ENCODE peak calls at places on chromosomes 12 and 14, in seven cellular contexts. S, D, Y, P, F, O and V are unnamed samples.

GRCh38 chr12:71476513-71476912 is 36.9 kb downstream of the LGR5 start:
- DNase-seq in S (no peak), D (no peak), Y (peak; percentile 88), P (no peak), F (no peak), O (no peak), V (no peak)

GRCh38 chr12:74964390-74964789 is 245.2 kb downstream of the KCNC2 start:
- DNase-seq in S (no peak), D (no peak), Y (no peak), P (no peak), F (no peak), O (no peak), V (no peak)

GRCh38 chr14:77270361-77271112 is 469 bp downstream of the NGB start:
- DNase-seq in S (peak; percentile 69), D (no peak), Y (no peak), P (peak; percentile 51), F (no peak), O (peak; percentile 39), V (no peak)

GRCh38 chr14:23694085-23694975 is 58.2 kb downstream of the DHRS2 start:
- DNase-seq in S (no peak), D (no peak), Y (no peak), P (peak; percentile 75), F (no peak), O (no peak), V (no peak)

GRCh38 chr14:99676657-99677056 is 7.4 kb upstream of the CYP46A1 start:
- DNase-seq in S (no peak), D (no peak), Y (no peak), P (no peak), F (no peak), O (no peak), V (no peak)

GRCh38 chr12:100706029-100706428 is 88.5 kb upstream of the ANO4 start:
- DNase-seq in S (no peak), D (no peak), Y (peak; percentile 11), P (no peak), F (no peak), O (no peak), V (no peak)

GRCh38 chr12:75414671-75415070 is 23.8 kb downstream of the GLIPR1L2 start:
- DNase-seq in S (no peak), D (no peak), Y (no peak), P (no peak), F (no peak), O (no peak), V (no peak)

GRCh38 chr14:71290301-71290700 is 383.0 kb downstream of the PCNX1 start:
- DNase-seq in S (no peak), D (no peak), Y (no peak), P (peak; percentile 17), F (no peak), O (no peak), V (no peak)

GRCh38 chr12:127823801-127824200 is 443.2 kb upstream of the TMEM132C start:
- DNase-seq in S (no peak), D (no peak), Y (no peak), P (no peak), F (no peak), O (no peak), V (peak; percentile 16)

GRCh38 chr12:63045020-63045860 is 105.8 kb downstream of the AVPR1A start:
- DNase-seq in S (no peak), D (no peak), Y (peak; percentile 97), P (no peak), F (no peak), O (no peak), V (no peak)

GRCh38 chr12:132162508-132163031 is 18.3 kb downstream of the NOC4L start:
- DNase-seq in S (no peak), D (no peak), Y (peak; percentile 68), P (no peak), F (no peak), O (no peak), V (no peak)

GRCh38 chr12:59649203-59649602 is 53.4 kb downstream of the SLC16A7 start:
- DNase-seq in S (no peak), D (no peak), Y (no peak), P (no peak), F (no peak), O (no peak), V (no peak)

GRCh38 chr12:9118161-9118560 is 2.4 kb upstream of the A2M start:
- DNase-seq in S (no peak), D (no peak), Y (no peak), P (no peak), F (no peak), O (no peak), V (no peak)

GRCh38 chr14:41607119-41607785 is 576 bp downstream of the LRFN5 start:
- DNase-seq in S (peak; percentile 66), D (no peak), Y (no peak), P (peak; percentile 41), F (no peak), O (peak; percentile 43), V (no peak)

GRCh38 chr12:56885316-56885715 is 48.9 kb downstream of the SDR9C7 start:
- DNase-seq in S (no peak), D (no peak), Y (no peak), P (no peak), F (no peak), O (no peak), V (no peak)

GRCh38 chr12:9372202-9372601 is 164.0 kb upstream of the PZP start:
- DNase-seq in S (no peak), D (no peak), Y (no peak), P (peak; percentile 47), F (no peak), O (peak; percentile 12), V (no peak)

GRCh38 chr14:100140452-100141132 is 18.9 kb downstream of the DEGS2 start:
- DNase-seq in S (no peak), D (peak; percentile 56), Y (no peak), P (peak; percentile 90), F (no peak), O (peak; percentile 88), V (no peak)

GRCh38 chr14:90201344-90201743 is 55.0 kb upstream of the PSMC1 start:
- DNase-seq in S (no peak), D (no peak), Y (no peak), P (no peak), F (no peak), O (no peak), V (no peak)

GRCh38 chr12:101552277-101552676 is 42.5 kb upstream of the MYBPC1 start:
- DNase-seq in S (no peak), D (peak; percentile 52), Y (no peak), P (no peak), F (no peak), O (no peak), V (no peak)

GRCh38 chr14:101202627-101203404 is 299.3 kb upstream of the RTL1 start:
- DNase-seq in S (peak; percentile 51), D (no peak), Y (no peak), P (no peak), F (no peak), O (no peak), V (peak; percentile 72)

GRCh38 chr14:68949236-68949965 is 29.7 kb downstream of the ACTN1 start:
- DNase-seq in S (no peak), D (no peak), Y (no peak), P (no peak), F (no peak), O (no peak), V (no peak)

GRCh38 chr14:94170151-94170550 is 4.0 kb upstream of the PPP4R4 start:
- DNase-seq in S (no peak), D (no peak), Y (no peak), P (no peak), F (no peak), O (no peak), V (no peak)

GRCh38 chr12:101004891-101005290 is 205.1 kb downstream of the SLC5A8 start:
- DNase-seq in S (no peak), D (no peak), Y (no peak), P (no peak), F (no peak), O (no peak), V (no peak)

GRCh38 chr12:52871291-52871961 is 22.6 kb upstream of the KRT78 start:
- DNase-seq in S (peak; percentile 84), D (no peak), Y (peak; percentile 99), P (no peak), F (no peak), O (no peak), V (no peak)

GRCh38 chr12:28578833-28579252 is 388.6 kb downstream of the CCDC91 start:
- DNase-seq in S (no peak), D (no peak), Y (peak; percentile 47), P (no peak), F (no peak), O (no peak), V (no peak)

GRCh38 chr14:59303216-59303615 is 114.7 kb downstream of the DAAM1 start:
- DNase-seq in S (no peak), D (no peak), Y (peak; percentile 66), P (peak; percentile 8), F (no peak), O (no peak), V (no peak)

GRCh38 chr12:76455582-76456345 is 103.8 kb downstream of the OSBPL8 start:
- DNase-seq in S (no peak), D (no peak), Y (peak; percentile 65), P (peak; percentile 77), F (no peak), O (peak; percentile 60), V (no peak)

DNA sequence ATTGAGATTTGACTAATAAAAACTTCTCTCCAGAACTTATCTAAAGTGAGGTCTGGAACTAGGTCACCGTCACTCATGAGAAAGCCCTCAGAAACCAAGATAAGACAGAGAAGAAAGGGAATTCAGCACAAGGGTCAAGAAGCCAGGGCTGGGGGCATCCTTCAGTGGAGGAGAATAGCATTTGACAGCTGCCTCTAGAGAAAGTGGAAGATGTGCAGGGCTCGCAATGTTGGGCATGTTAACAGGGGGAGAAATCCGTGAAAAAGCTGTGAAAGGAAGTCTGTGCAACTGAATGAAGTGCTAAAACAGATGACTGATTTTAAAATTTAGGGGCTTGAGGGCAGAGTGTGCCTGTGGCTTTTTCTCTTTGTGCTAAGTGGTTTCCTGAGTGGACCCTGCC is 97.7 kb upstream of the IFNG-AS1 start:
- DNase-seq in S (no peak), D (no peak), Y (no peak), P (no peak), F (no peak), O (peak; percentile 17), V (no peak)
- H3K27ac ChIP-seq in S (no peak overlapping the region), D (no peak overlapping the region), Y (no peak overlapping the region), P (no peak overlapping the region), F (no peak overlapping the region), O (no peak overlapping the region), V (no peak overlapping the region)

DNA sequence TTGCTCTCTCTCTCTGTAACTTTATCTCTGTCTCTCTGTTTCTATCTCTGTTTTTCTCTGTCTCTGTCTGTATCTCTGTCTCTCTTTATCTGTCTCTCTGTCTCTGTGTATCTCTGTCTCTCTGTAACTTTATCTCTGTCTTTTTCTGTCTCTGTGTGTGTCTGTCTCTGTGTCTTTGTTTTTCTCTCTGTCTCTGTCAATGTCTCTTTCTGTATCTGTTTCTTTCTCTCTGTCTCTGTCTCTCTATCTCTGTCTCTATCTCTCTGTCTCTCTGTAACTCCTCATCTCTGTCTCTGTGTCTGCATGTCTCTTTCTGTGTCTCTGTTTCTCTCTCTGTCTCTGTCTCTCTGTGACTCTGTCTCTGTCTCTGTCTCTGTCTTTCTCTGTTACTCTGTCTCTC is 51.7 kb downstream of the TMEM121 start:
- DNase-seq in S (no peak), D (no peak), Y (no peak), P (no peak), F (no peak), O (no peak), V (no peak)
- H3K4me1 ChIP-seq in S (no peaks in the 10 kb centered on the region), D (no peaks in the 10 kb centered on the region), Y (no peaks in the 10 kb centered on the region), P (no peaks in the 10 kb centered on the region), F (no peaks in the 10 kb centered on the region), O (no peaks in the 10 kb centered on the region), V (no peaks in the 10 kb centered on the region)

GRCh38 chr12:12428047-12428446 is 71.2 kb downstream of the BORCS5 start:
- DNase-seq in S (no peak), D (no peak), Y (no peak), P (no peak), F (no peak), O (no peak), V (no peak)
- H3K27ac ChIP-seq in S (no peak overlapping the region), D (no peak overlapping the region), Y (no peak overlapping the region), P (no peak overlapping the region), F (no peak overlapping the region), O (no peak overlapping the region), V (no peak overlapping the region)

GRCh38 chr14:30587141-30587540 is 28.2 kb downstream of the G2E3 start:
- DNase-seq in S (no peak), D (no peak), Y (no peak), P (no peak), F (no peak), O (no peak), V (no peak)
- H3K4me1 ChIP-seq in S (no peaks in the 10 kb centered on the region), D (no peaks in the 10 kb centered on the region), Y (no peaks in the 10 kb centered on the region), P (no peaks in the 10 kb centered on the region), F (no peaks in the 10 kb centered on the region), O (no peaks in the 10 kb centered on the region), V (no peaks in the 10 kb centered on the region)